ENCODE peak calls at places on chromosomes 7 and 10, in eight cellular contexts. D is CD8-positive, alpha-beta memory T cell; U is stomach; V is GM03348; N is HCEC 1CT; T is K562; H is DMS53; W is H54. G is an unnamed sample.

GRCh38 chr7:95425694-95426093 is 9.1 kb downstream of the PON2 start:
- DNase-seq in D (no peak), U (no peak), V (no peak), N (no peak), T (no peak), H (no peak), W (no peak), G (no peak)

GRCh38 chr7:87148332-87148955 is 3.8 kb upstream of the DMTF1 start:
- DNase-seq in D (peak), U (no peak), V (peak), N (peak), T (peak), H (peak), W (no peak), G (no peak)

GRCh38 chr7:13279854-13280435 is 592.5 kb downstream of the ARL4A start:
- DNase-seq in D (no peak), U (no peak), V (peak), N (peak), T (no peak), H (peak), W (peak), G (peak)

GRCh38 chr7:91759205-91759863 is 121.2 kb downstream of the MTERF1 start:
- DNase-seq in D (no peak), U (peak), V (no peak), N (no peak), T (no peak), H (peak), W (no peak), G (no peak)

GRCh38 chr7:65554-65953 is 126.8 kb upstream of the FAM20C start:
- DNase-seq in D (no peak), U (no peak), V (no peak), N (peak), T (no peak), H (no peak), W (no peak), G (no peak)

GRCh38 chr10:17838080-17838634 is 29.0 kb downstream of the MRC1 start:
- DNase-seq in D (no peak), U (no peak), V (peak), N (no peak), T (no peak), H (no peak), W (no peak), G (peak)

GRCh38 chr10:14779053-14779649 is 4.5 kb upstream of the FAM107B start:
- DNase-seq in D (no peak), U (no peak), V (peak), N (peak), T (no peak), H (no peak), W (no peak), G (no peak)

GRCh38 chr7:131487217-131487616 is 69.2 kb downstream of the PODXL start:
- DNase-seq in D (no peak), U (no peak), V (no peak), N (no peak), T (no peak), H (no peak), W (no peak), G (no peak)

GRCh38 chr10:86648706-86649426 is 5.5 kb upstream of the OPN4 start:
- DNase-seq in D (no peak), U (peak), V (peak), N (peak), T (no peak), H (no peak), W (peak), G (no peak)

GRCh38 chr7:96028729-96029128 is 256.4 kb downstream of the DYNC1I1 start:
- DNase-seq in D (no peak), U (no peak), V (no peak), N (no peak), T (no peak), H (no peak), W (no peak), G (no peak)

GRCh38 chr10:119190954-119191619 is 12.5 kb upstream of the PRDX3 start:
- DNase-seq in D (no peak), U (no peak), V (no peak), N (no peak), T (no peak), H (no peak), W (no peak), G (no peak)